ENCODE peak calls at places on chromosomes 2 and 18, in five cellular contexts. V, A, R, C and X are unnamed samples.

GRCh38 chr2:54531558-54531957 is 75.4 kb downstream of the SPTBN1 start:
- DNase-seq in V (peak), A (no peak), R (no peak), C (no peak), X (no peak)

GRCh38 chr2:141041281-141041680 is 1089.5 kb downstream of the LRP1B start:
- DNase-seq in V (peak), A (no peak), R (no peak), C (no peak), X (no peak)

GRCh38 chr2:214533511-214533910 is 122.7 kb downstream of the VWC2L start:
- DNase-seq in V (peak), A (no peak), R (no peak), C (no peak), X (no peak)

GRCh38 chr2:144277622-144278354 is 242.1 kb downstream of the ZEB2 start:
- DNase-seq in V (no peak), A (no peak), R (no peak), C (no peak), X (no peak)

GRCh38 chr2:98037666-98038339 is 42.1 kb upstream of the TMEM131 start:
- DNase-seq in V (no peak), A (no peak), R (no peak), C (no peak), X (peak)

GRCh38 chr2:144512421-144513272 is 7.3 kb downstream of the ZEB2 start:
- DNase-seq in V (no peak), A (no peak), R (no peak), C (no peak), X (no peak)

GRCh38 chr2:142880275-142880674 is 2.8 kb downstream of the KYNU start:
- DNase-seq in V (peak), A (no peak), R (no peak), C (no peak), X (no peak)

GRCh38 chr2:54945401-54946219 is 104.6 kb downstream of the RTN4 start:
- DNase-seq in V (peak), A (peak), R (no peak), C (peak), X (peak)

GRCh38 chr2:229715895-229716507 is 1.6 kb upstream of the DNER start:
- DNase-seq in V (no peak), A (no peak), R (peak), C (no peak), X (no peak)

GRCh38 chr2:133516405-133517028 is 51.7 kb downstream of the NCKAP5 start:
- DNase-seq in V (no peak), A (no peak), R (no peak), C (no peak), X (no peak)

GRCh38 chr2:40666438-40666837 is 214.5 kb upstream of the SLC8A1 start:
- DNase-seq in V (peak), A (no peak), R (no peak), C (no peak), X (no peak)

GRCh38 chr2:223047260-223047761 is 4.7 kb upstream of the KCNE4 start:
- DNase-seq in V (peak), A (no peak), R (no peak), C (no peak), X (no peak)

GRCh38 chr2:135473567-135473966 is 57.5 kb downstream of the ZRANB3 start:
- DNase-seq in V (peak), A (no peak), R (peak), C (no peak), X (no peak)

GRCh38 chr2:152078662-152079061 is 20.2 kb downstream of the CACNB4 start:
- DNase-seq in V (no peak), A (no peak), R (no peak), C (no peak), X (no peak)

GRCh38 chr2:235511187-235511661 is 17.4 kb downstream of the AGAP1 start:
- DNase-seq in V (peak), A (no peak), R (no peak), C (no peak), X (no peak)

GRCh38 chr2:180122874-180123273 is 115.8 kb upstream of the CWC22 start:
- DNase-seq in V (peak), A (no peak), R (no peak), C (no peak), X (no peak)

GRCh38 chr2:73981081-73981968 is 3.4 kb upstream of the TET3 start:
- DNase-seq in V (no peak), A (no peak), R (peak), C (peak), X (no peak)

GRCh38 chr2:100707016-100707947 is 112.7 kb upstream of the NPAS2 start:
- DNase-seq in V (no peak), A (no peak), R (no peak), C (no peak), X (peak)

GRCh38 chr2:203805485-203805838 is 62.1 kb upstream of the CTLA4 start:
- DNase-seq in V (no peak), A (no peak), R (no peak), C (no peak), X (no peak)

GRCh38 chr2:45839388-45840251 is 188.1 kb downstream of the PRKCE start:
- DNase-seq in V (no peak), A (no peak), R (no peak), C (no peak), X (no peak)

GRCh38 chr2:242044206-242044590 is 174.7 kb downstream of the RTP5 start:
- DNase-seq in V (no peak), A (peak), R (no peak), C (no peak), X (peak)

GRCh38 chr2:238286551-238286950 is 1.9 kb downstream of the PER2 start:
- DNase-seq in V (peak), A (peak), R (no peak), C (peak), X (no peak)

GRCh38 chr18:38751897-38752296 is 1186.3 kb upstream of the CELF4 start:
- DNase-seq in V (no peak), A (no peak), R (no peak), C (no peak), X (no peak)

GRCh38 chr18:37741012-37741586 is 175.5 kb upstream of the CELF4 start:
- DNase-seq in V (no peak), A (no peak), R (no peak), C (no peak), X (no peak)

GRCh38 chr2:48540237-48540935 is 10.4 kb downstream of the STON1 start:
- DNase-seq in V (no peak), A (no peak), R (no peak), C (no peak), X (no peak)

GRCh38 chr2:46416280-46416679 is 63.1 kb upstream of the TMEM247 start:
- DNase-seq in V (no peak), A (no peak), R (no peak), C (no peak), X (no peak)

GRCh38 chr2:40317047-40317446 is 134.8 kb downstream of the SLC8A1 start:
- DNase-seq in V (peak), A (no peak), R (no peak), C (no peak), X (no peak)

GRCh38 chr2:160299540-160299939 is 99.5 kb upstream of the ITGB6 start:
- DNase-seq in V (peak), A (no peak), R (no peak), C (no peak), X (no peak)

GRCh38 chr2:216535454-216535995 is 36.9 kb downstream of the RPL37A start:
- DNase-seq in V (peak), A (peak), R (no peak), C (peak), X (peak)

GRCh38 chr2:190043441-190043840 is 19.1 kb downstream of the MSTN start:
- DNase-seq in V (no peak), A (no peak), R (no peak), C (no peak), X (no peak)

GRCh38 chr18:57974585-57974984 is 69.4 kb upstream of the NEDD4L start:
- DNase-seq in V (no peak), A (no peak), R (no peak), C (no peak), X (no peak)

GRCh38 chr2:55511508-55512124 is 7.9 kb upstream of the CFAP36 start:
- DNase-seq in V (no peak), A (no peak), R (peak), C (no peak), X (no peak)

GRCh38 chr2:8447610-8448221 is 234.1 kb upstream of the ID2 start:
- DNase-seq in V (peak), A (no peak), R (no peak), C (no peak), X (no peak)

DNA sequence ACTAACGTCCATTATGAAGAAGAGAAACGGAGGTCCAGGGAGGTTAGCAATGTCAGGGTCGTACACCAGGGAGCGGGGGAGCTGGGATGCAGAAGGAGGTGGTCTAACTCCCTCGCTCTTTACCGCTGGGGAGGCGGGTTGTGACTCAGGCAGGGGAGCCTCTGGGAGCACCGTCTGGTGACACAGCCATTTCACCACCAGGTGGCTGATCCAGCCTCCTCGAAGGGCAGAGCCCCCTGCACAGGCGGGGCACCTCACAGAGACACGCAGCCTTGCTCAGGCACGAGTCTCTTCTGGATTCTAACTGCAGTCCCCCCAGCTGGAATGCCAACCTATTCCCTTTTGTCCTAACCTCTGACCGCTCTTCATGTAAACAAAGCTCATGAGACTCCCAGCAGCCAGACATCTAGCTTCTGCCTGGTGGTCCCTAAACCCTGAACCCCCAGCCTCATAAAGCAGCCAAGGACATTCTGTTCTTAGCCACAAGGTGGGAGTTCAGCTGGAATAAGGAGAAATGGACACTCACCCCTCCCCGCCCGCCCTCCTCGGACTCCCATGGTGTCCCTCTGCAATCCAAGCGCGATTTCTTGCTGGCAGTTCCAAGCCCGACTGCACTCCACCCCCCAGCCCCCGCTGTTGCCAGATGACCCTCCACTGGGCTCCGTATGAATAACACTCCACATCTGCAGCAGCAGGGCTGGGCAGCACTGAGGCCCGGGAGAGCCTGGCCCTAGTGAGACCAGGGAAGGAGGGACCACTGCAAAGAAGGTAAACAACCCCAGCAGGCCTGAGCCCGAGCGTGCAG is 84.4 kb downstream of the TNS1 start:
- DNase-seq in V (peak), A (no peak), R (peak), C (no peak), X (no peak)
- TF ChIP-seq CTCF in V (peak), A (no peak), R (no peak), C (peak), X (peak)

GRCh38 chr2:18154812-18155211 is 276.3 kb downstream of the KCNS3 start:
- DNase-seq in V (peak), A (no peak), R (no peak), C (no peak), X (no peak)

GRCh38 chr2:18153741-18154140 is 275.3 kb downstream of the KCNS3 start:
- DNase-seq in V (no peak), A (no peak), R (no peak), C (no peak), X (no peak)

GRCh38 chr2:18151237-18151636 is 272.8 kb downstream of the KCNS3 start:
- DNase-seq in V (no peak), A (no peak), R (no peak), C (no peak), X (no peak)

GRCh38 chr2:18154259-18154658 is 275.8 kb downstream of the KCNS3 start:
- DNase-seq in V (peak), A (no peak), R (no peak), C (no peak), X (no peak)

GRCh38 chr2:18149660-18150246 is 271.3 kb downstream of the KCNS3 start:
- DNase-seq in V (no peak), A (no peak), R (no peak), C (no peak), X (no peak)
- TF ChIP-seq CTCF in V (peak), A (peak), R (peak), C (peak), X (peak)

GRCh38 chr2:218756599-218757377 is 25.2 kb upstream of the CYP27A1 start:
- DNase-seq in V (no peak), A (no peak), R (no peak), C (no peak), X (no peak)
- TF ChIP-seq CTCF in V (no peak), A (no peak), R (no peak), C (no peak), X (no peak)

DNA sequence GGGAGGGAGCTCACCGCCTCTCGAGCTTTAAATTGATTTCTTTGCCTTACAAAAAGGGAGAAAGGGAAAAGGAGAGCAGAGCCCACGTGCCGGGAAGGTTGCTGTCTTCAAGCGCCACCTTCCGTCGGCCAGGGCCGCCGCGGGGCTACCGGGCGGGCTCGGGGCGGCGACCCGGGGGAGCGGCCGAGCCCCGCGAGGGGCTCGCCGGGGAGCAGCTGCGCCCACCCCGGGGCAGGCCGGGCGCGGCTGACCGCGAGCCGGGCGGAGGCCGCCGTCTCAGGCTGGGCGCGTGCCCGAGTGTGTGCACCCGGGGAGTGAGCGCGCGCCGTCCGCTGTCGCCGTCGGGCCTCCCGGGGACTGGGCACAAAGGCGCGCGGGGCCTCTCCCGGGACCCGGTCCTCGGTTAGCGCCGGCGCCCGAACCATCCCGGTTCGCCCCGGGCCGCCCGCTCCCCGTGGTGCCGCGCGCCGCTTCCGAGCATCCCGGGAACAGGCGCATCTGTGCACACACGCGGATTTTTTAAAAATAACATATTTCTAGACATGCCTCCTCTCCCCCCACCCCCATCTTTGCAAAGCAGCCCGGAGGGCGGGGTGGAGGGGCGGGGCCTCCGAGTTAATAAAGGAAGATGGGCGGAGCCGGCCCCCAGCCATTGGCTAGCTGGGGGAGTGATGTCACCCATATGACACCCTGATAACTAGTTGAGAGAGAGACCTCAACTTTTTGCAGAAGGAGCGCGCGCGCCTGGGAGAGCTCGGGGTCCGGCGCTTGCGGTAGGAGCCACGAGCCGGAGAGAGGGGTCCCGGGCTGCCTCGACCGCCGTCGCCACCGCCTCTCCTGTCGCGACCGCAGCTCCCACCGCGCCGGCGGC is at the start of gene SOX11:
- DNase-seq in V (peak), A (no peak), R (peak), C (peak), X (peak)
- TF ChIP-seq CTCF in V (peak), A (no peak), R (no peak), C (no peak), X (peak)

DNA sequence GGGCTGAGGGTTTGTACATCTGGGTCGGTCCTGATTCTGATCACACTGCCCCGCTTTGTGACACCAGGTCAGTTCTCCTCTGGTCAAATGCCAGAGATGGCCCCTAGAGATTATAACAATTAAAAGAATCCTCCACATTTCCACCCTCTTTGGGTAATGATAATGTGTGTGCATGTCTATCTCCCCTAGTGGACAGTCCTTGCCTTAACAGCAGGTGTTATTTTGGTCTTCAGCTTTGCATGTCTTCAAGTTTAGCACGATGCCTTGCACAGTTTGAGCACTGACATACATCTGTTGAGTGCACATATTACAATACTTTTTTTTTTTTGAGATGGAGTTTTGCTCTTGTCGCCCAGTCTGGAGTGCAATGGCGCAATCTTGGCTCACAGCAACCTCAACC is 25.7 kb upstream of the COX7A2L start:
- DNase-seq in V (no peak), A (no peak), R (no peak), C (no peak), X (no peak)
- TF ChIP-seq CTCF in V (peak), A (no peak), R (peak), C (no peak), X (peak)